ENCODE peak calls at places on chromosomes 11 and 22, in ten cellular contexts. G is colonic mucosa, O is HCT116, U is GM23248, B is SK-N-SH, N is keratinocyte, Q is mesendoderm, W is kidney, K is fibroblast of lung, A is adipocyte. R is an unnamed sample.

GRCh38 chr11:68980776-68981065 is at the start of gene MRGPRD:
- DNase-seq in G (no peak), B (no peak), A (no peak), W (no peak), O (no peak), N (no peak), U (no peak), K (no peak), Q (no peak), R (no peak)

GRCh38 chr11:27408231-27408630 is 45.2 kb upstream of the CCDC34 start:
- DNase-seq in W (no peak), A (no peak), B (no peak), N (no peak), K (no peak), Q (no peak), U (peak), G (no peak), O (no peak), R (no peak)

GRCh38 chr11:11491014-11491413 is 130.8 kb downstream of the GALNT18 start:
- DNase-seq in O (no peak), A (no peak), B (no peak), W (no peak), K (no peak), N (no peak), G (no peak), Q (no peak), U (no peak), R (no peak)

GRCh38 chr11:17563248-17563647 is 16.2 kb downstream of the OTOG start:
- DNase-seq in K (no peak), Q (peak), G (peak), O (no peak), N (no peak), W (peak), U (peak), B (no peak), A (no peak), R (no peak)

GRCh38 chr11:38791346-38791961 is 2193.4 kb upstream of the RAG2 start:
- DNase-seq in N (no peak), G (peak), O (peak), Q (peak), B (peak), K (peak), W (no peak), U (peak), A (peak), R (peak)

GRCh38 chr11:72413914-72414628 is 20.3 kb downstream of the CLPB start:
- DNase-seq in A (peak), B (peak), N (no peak), Q (peak), G (peak), K (peak), U (peak), O (peak), W (peak), R (peak)

GRCh38 chr11:63762662-63763505 is 5.7 kb downstream of the ZFTA start:
- DNase-seq in A (no peak), Q (peak), G (peak), B (peak), W (peak), U (no peak), K (peak), O (no peak), N (no peak), R (no peak)

GRCh38 chr11:91591021-91591420 is 633.6 kb upstream of the FAT3 start:
- DNase-seq in W (no peak), B (no peak), G (no peak), U (no peak), N (no peak), A (no peak), O (no peak), K (no peak), Q (no peak), R (no peak)

GRCh38 chr11:114304065-114304464 is 7.9 kb downstream of the NNMT start:
- DNase-seq in N (no peak), O (no peak), A (no peak), U (no peak), G (no peak), W (no peak), B (no peak), K (no peak), Q (no peak), R (no peak)

GRCh38 chr11:44568706-44569473 is 3.4 kb downstream of the CD82 start:
- DNase-seq in Q (no peak), K (peak), G (peak), N (no peak), W (peak), U (peak), A (peak), B (peak), O (no peak), R (peak)

GRCh38 chr11:16363709-16364108 is 7.4 kb upstream of the SOX6 start:
- DNase-seq in W (no peak), N (no peak), B (no peak), Q (peak), O (no peak), A (no peak), K (no peak), U (no peak), G (no peak), R (no peak)

GRCh38 chr11:33227578-33228261 is 29.5 kb upstream of the HIPK3 start:
- DNase-seq in W (no peak), U (peak), B (no peak), A (peak), G (no peak), K (peak), N (no peak), O (no peak), Q (no peak), R (no peak)

GRCh38 chr11:86446163-86446923 is 71.7 kb downstream of the CCDC81 start:
- DNase-seq in W (no peak), N (no peak), A (no peak), O (no peak), G (no peak), K (no peak), B (no peak), U (no peak), Q (no peak), R (no peak)

GRCh38 chr11:2793781-2794418 is 91.7 kb downstream of the CDKN1C start:
- DNase-seq in N (no peak), G (no peak), K (no peak), B (no peak), W (peak), U (no peak), A (no peak), Q (no peak), O (no peak), R (no peak)

GRCh38 chr22:42315392-42315756 is 44.9 kb upstream of the TCF20 start:
- DNase-seq in A (no peak), O (no peak), K (no peak), W (no peak), N (no peak), Q (no peak), G (peak), B (no peak), U (no peak), R (no peak)

DNA sequence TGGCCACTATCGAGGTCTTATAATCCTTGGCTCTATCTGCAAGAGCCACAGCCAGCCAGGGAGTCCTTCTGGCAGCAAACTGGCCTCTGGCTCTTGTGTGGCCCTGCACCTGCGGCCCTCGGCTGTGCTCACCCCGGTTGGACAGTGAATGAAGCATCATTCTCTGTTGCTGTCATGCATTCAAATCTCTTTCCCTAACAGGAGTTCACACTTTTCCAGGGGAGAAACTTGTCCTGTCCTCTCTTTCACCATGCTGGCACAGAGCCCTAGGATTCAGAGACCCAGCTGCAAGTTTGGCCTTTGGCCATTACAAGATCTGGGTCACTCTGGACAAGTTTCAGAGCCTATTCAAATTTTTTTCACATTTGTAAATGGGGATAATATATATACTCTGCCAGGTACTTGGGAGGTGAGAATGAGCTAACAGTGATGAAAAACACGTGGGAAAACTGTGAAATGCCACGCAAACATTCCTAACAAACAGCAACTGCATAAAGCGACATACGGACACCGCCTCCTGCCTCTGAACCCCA is 34.2 kb downstream of the TMEM184B start:
- DNase-seq in U (peak), A (peak), Q (no peak), N (no peak), B (no peak), G (no peak), O (no peak), K (peak), W (no peak), R (no peak)
- H3K9ac ChIP-seq in U (peak), A (peak), Q (no peak), N (peak), B (peak), G (no peak), O (peak), K (peak), W (peak), R (no peak)

DNA sequence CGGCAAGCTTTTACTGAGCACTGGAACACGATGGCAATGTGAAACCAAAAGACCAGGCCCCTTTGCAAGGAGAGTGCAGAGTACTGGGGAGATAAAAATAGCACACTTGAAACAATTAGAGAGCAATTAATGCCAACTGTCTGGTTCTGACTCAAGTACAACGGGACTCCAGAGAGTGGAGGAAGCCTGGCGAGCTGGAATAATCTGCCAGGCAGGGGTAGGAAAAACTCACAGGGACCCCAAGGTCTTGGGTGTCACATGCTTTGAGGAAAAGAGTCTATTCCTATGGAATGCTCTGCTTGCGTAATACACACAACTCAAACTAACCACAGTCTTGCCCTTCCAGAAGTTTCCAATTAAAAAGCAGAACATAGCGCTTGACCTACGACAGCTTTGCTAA is 113.0 kb upstream of the CLMP start:
- DNase-seq in O (no peak), G (no peak), W (no peak), Q (no peak), N (no peak), K (peak), U (peak), B (peak), A (peak), R (no peak)
- H3K4me3 ChIP-seq in O (no peak), G (no peak), W (no peak), Q (no peak), N (no peak), K (no peak), U (peak), B (no peak), A (peak), R (no peak)

GRCh38 chr11:108757630-108758029 is 92.8 kb downstream of the DDX10 start:
- DNase-seq in O (no peak), G (no peak), N (no peak), U (no peak), W (no peak), A (no peak), B (no peak), K (no peak), Q (no peak), R (no peak)

GRCh38 chr11:108751444-108751843 is 86.6 kb downstream of the DDX10 start:
- DNase-seq in N (no peak), O (no peak), U (no peak), G (no peak), Q (no peak), W (no peak), B (no peak), K (no peak), A (no peak), R (no peak)

GRCh38 chr11:108752297-108752751 is 87.5 kb downstream of the DDX10 start:
- DNase-seq in W (no peak), A (peak), G (no peak), B (no peak), O (no peak), U (peak), N (no peak), Q (no peak), K (no peak), R (no peak)

GRCh38 chr11:108758458-108758857 is 93.6 kb downstream of the DDX10 start:
- DNase-seq in U (no peak), G (no peak), N (no peak), Q (peak), B (no peak), W (no peak), O (no peak), A (peak), K (peak), R (no peak)

DNA sequence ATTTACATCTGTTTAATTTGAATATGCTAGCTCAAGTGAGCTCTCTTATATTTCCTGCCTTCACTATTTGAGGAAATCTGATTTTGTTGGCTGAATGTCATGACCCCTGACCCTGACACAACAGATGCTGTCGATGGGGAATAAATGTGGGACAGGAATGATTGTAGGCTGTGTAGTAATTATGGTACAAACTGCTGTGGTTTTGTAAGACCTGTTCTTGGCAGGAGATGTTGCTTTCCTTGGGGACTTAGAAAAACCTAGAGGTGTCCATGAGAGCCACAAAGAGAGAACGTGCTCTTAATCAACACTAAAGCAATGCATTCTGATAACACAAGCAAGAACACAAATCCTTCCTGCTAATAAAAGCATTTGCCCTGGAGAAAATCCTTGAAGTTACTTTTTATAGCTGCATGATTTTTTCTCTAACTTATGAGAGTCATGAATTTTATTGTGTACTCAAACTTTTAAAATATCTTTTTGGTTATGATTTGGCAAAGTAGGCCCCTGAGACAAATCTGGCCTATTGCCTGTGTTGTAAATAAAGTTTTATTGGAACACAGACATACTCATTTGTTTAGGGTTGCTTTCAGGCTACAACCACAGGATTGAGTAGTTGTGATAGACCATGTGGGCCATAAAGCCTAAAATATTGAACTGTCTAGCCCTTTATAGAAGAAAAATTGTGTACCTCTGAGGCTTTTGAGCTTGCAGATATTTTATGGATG is 90.2 kb downstream of the DDX10 start:
- DNase-seq in W (no peak), O (no peak), A (peak), B (no peak), K (peak), Q (no peak), U (no peak), G (no peak), N (no peak), R (no peak)
- H3K9ac ChIP-seq in W (no peak), O (no peak), A (no peak), B (no peak), K (no peak), Q (no peak), U (no peak), G (no peak), N (no peak), R (no peak)

GRCh38 chr22:30004689-30005088 is 75.6 kb upstream of the HORMAD2 start:
- DNase-seq in Q (peak), K (no peak), B (no peak), W (no peak), A (no peak), U (peak), O (no peak), N (no peak), G (no peak), R (no peak)
- H3K4me3 ChIP-seq in Q (no peak), K (no peak), B (no peak), W (no peak), A (no peak), U (no peak), O (no peak), N (no peak), G (no peak), R (no peak)

R was measured in DND-41.